ENCODE peak calls at places on chromosomes 6 and 20, in six cellular contexts. X is neuronal stem cell, O is IMR-90, V is mesenchymal stem cell, R is H1, C is H9. A is an unnamed sample.

GRCh38 chr6:32689531-32690505 is 23.4 kb upstream of the HLA-DQB1 start:
- DNase-seq in C (no peak), V (no peak), X (no peak), R (no peak), O (no peak), A (no peak)

GRCh38 chr6:34817337-34817910 is 25.5 kb downstream of the BLTP3A start:
- DNase-seq in C (no peak), X (no peak), V (peak), R (no peak), O (no peak), A (no peak)

GRCh38 chr6:6006428-6007310 is at the start of gene NRN1:
- DNase-seq in C (peak), O (no peak), X (no peak), V (no peak), R (no peak), A (peak)

GRCh38 chr20:2780948-2781347 is 19.5 kb downstream of the CPXM1 start:
- DNase-seq in R (no peak), O (no peak), C (no peak), X (no peak), V (no peak), A (no peak)

GRCh38 chr6:95133578-95133977 is 443.8 kb upstream of the MANEA start:
- DNase-seq in V (peak), C (no peak), O (peak), R (no peak), X (no peak), A (peak)

GRCh38 chr6:168157272-168158007 is 78.4 kb upstream of the FRMD1 start:
- DNase-seq in C (peak), R (no peak), X (no peak), O (peak), V (peak), A (peak)

GRCh38 chr6:100453701-100454521 is 10.8 kb downstream of the SIM1 start:
- DNase-seq in R (no peak), V (peak), X (peak), O (no peak), C (peak), A (peak)

GRCh38 chr20:62535964-62536363 is 60.2 kb upstream of the GATA5 start:
- DNase-seq in X (no peak), R (no peak), C (no peak), O (no peak), V (no peak), A (no peak)

GRCh38 chr6:51398064-51398740 is 579.5 kb downstream of the TFAP2B start:
- DNase-seq in O (no peak), V (no peak), R (no peak), C (no peak), X (no peak), A (peak)

GRCh38 chr6:94071835-94072234 is 652.5 kb upstream of the EPHA7 start:
- DNase-seq in X (no peak), O (no peak), C (no peak), R (no peak), V (peak), A (no peak)

DNA sequence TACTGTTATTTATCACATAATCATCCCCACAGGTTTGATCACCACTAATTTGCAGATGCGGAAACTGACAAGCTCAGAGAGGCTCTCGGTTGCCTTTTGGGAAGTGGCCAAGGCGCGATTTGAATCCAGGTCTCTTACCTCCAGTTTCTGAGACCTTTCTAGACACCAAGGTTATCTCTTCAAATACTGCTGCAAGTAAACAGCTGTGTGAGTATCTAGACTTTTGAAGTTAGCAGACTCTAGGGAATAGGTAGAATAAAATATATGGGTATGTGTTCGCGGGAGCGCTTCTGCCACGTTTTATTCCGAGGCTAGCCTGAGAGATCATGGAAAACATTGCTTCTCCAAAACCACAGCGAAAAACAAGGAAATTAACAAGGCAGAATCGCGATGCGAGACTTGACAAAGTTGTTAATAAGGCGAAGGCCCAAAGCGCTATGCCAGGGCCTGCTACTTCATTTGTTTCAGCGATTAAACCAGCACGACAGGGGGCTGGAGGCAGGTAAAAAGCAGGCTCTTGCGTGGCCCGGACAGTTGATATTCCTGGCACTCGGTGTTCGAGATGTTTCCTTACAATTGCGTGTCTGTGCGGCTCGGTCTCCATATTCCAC is 1.8 kb upstream of the JARID2 start:
- DNase-seq in X (no peak), R (no peak), V (peak), O (no peak), C (peak), A (peak)
- H3K18ac ChIP-seq in X (no peak), R (peak), V (no peak), O (peak), C (no peak), A (peak)

GRCh38 chr6:31666337-31666960 is 569 bp downstream of the CSNK2B start:
- DNase-seq in X (no peak), C (no peak), O (peak), R (no peak), V (peak), A (no peak)
- H3K18ac ChIP-seq in X (peak), C (no peak), O (no peak), R (peak), V (peak), A (peak)

DNA sequence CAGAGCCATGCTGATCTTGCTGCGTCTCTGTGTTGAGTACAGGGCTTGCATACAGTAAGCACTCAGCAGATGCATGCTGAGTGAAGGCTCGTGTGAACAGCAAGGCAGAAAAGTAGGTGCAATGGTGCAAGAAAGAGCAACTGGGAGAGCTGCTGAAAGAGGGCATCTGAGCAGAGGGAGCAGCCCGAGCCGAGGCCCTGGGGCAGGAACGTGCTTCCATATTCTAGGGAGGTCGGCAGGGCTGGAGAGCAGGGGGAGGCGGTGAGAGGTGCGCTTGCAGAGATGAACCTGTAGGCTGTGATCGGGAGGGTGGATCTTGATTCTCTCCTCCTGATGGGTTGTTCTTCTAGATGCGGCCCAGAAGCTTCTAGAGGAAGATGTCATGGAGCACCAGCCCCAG is 26.4 kb upstream of the STX16 start:
- DNase-seq in O (no peak), R (no peak), V (no peak), C (no peak), X (no peak), A (no peak)
- H3K18ac ChIP-seq in O (peak), R (no peak), V (peak), C (no peak), X (no peak), A (no peak)

GRCh38 chr20:44134897-44135810 is 51.8 kb downstream of the JPH2 start:
- DNase-seq in O (no peak), C (no peak), X (no peak), V (no peak), R (no peak), A (no peak)
- H3K18ac ChIP-seq in O (peak), C (no peak), X (no peak), V (no peak), R (no peak), A (peak)

DNA sequence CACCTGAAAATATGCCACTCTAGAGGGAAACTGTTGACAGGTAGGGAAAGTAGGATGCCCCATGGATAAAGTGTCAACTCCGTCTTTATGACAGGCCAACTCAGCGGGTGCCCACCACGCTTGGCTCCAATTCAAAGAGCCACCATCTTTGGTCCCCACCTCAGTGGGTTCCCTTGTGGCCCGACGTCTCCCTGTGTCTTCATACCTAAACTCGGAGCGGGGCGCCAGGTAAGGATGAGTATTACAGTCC is 277 bp downstream of the MDC1 start:
- DNase-seq in X (no peak), O (no peak), R (no peak), C (no peak), V (no peak), A (no peak)
- H3K18ac ChIP-seq in X (peak), O (peak), R (peak), C (peak), V (peak), A (peak)

DNA sequence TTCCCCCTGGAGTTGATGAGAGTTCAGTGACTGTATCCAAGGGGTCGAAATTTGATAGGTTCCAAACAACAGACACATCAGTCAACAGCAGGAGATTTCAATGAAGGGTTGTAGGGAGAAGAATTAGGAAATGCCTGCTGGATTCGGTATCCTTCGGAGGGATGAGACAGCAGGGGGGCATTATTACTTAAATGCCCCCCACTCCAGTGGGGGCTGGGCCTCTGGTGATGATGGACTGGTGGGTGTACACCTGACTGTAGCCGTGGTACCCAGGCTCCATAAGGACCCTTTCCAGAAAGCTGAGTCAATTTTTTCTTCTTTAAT is 41.2 kb downstream of the ZMYND8 start:
- DNase-seq in O (peak), C (no peak), X (no peak), V (peak), R (no peak), A (peak)
- H3K18ac ChIP-seq in O (peak), C (peak), X (no peak), V (peak), R (peak), A (peak)

GRCh38 chr6:29028821-29029220 is 16.2 kb downstream of the OR2W1 start:
- DNase-seq in O (no peak), C (no peak), X (no peak), V (no peak), R (no peak), A (no peak)
- H3K18ac ChIP-seq in O (no peak), C (no peak), X (no peak), V (no peak), R (no peak), A (no peak)

GRCh38 chr20:57689745-57690481 is 19.9 kb downstream of the PMEPA1 start:
- DNase-seq in R (no peak), X (no peak), C (no peak), V (no peak), O (no peak), A (no peak)
- H3K18ac ChIP-seq in R (no peak), X (peak), C (no peak), V (no peak), O (no peak), A (no peak)

A was measured in mesendoderm.